ENCODE peak calls at places on chromosomes 3 and 15, in six cellular contexts. Z, X, D, G, I and T are unnamed samples.

GRCh38 chr15:99427668-99428361 is 138.0 kb upstream of the MEF2A start:
- DNase-seq in Z (no peak), X (no peak), D (no peak), G (no peak), I (no peak), T (no peak)

GRCh38 chr3:124928333-124929202 is 6.0 kb downstream of the MUC13 start:
- DNase-seq in Z (peak; percentile 57), X (no peak), D (peak; percentile 78), G (no peak), I (peak; percentile 54), T (peak; percentile 47)

GRCh38 chr15:39583586-39584265 is 2.8 kb downstream of the THBS1 start:
- DNase-seq in Z (no peak), X (no peak), D (peak; percentile 67), G (no peak), I (no peak), T (no peak)

GRCh38 chr3:184388936-184389230 is 9.0 kb downstream of the CHRD start:
- DNase-seq in Z (no peak), X (no peak), D (no peak), G (no peak), I (no peak), T (no peak)

GRCh38 chr3:104642827-104643226 is 723.9 kb upstream of the ALCAM start:
- DNase-seq in Z (peak; percentile 60), X (no peak), D (no peak), G (no peak), I (no peak), T (no peak)

GRCh38 chr3:167876603-167877325 is 141.2 kb downstream of the SERPINI1 start:
- DNase-seq in Z (no peak), X (no peak), D (peak; percentile 75), G (no peak), I (no peak), T (no peak)

GRCh38 chr3:191568206-191568605 is 107.2 kb downstream of the PYDC2 start:
- DNase-seq in Z (no peak), X (no peak), D (no peak), G (no peak), I (no peak), T (no peak)

GRCh38 chr15:78637776-78638435 is 3.1 kb downstream of the CHRNB4 start:
- DNase-seq in Z (no peak), X (no peak), D (no peak), G (peak; percentile 72), I (no peak), T (no peak)

GRCh38 chr3:188421836-188422540 is 268.0 kb downstream of the LPP start:
- DNase-seq in Z (peak; percentile 14), X (no peak), D (no peak), G (no peak), I (no peak), T (no peak)

GRCh38 chr3:23739536-23739935 is 66.2 kb upstream of the UBE2E1 start:
- DNase-seq in Z (no peak), X (no peak), D (peak; percentile 78), G (no peak), I (no peak), T (no peak)

GRCh38 chr15:35211240-35211952 is 126.3 kb upstream of the NANOGP8 start:
- DNase-seq in Z (no peak), X (no peak), D (no peak), G (no peak), I (no peak), T (no peak)

GRCh38 chr3:118817748-118818165 is 216.9 kb downstream of the IGSF11 start:
- DNase-seq in Z (peak; percentile 45), X (peak; percentile 21), D (peak; percentile 69), G (peak; percentile 30), I (peak; percentile 53), T (peak; percentile 42)

GRCh38 chr3:17044844-17045243 is 160.1 kb downstream of the PLCL2 start:
- DNase-seq in Z (no peak), X (no peak), D (no peak), G (no peak), I (no peak), T (no peak)

GRCh38 chr3:114627760-114628159 is 333.9 kb downstream of the TIGIT start:
- DNase-seq in Z (peak; percentile 48), X (no peak), D (no peak), G (no peak), I (no peak), T (no peak)

GRCh38 chr15:68210821-68211655 is 5.9 kb upstream of the CALML4 start:
- DNase-seq in Z (peak; percentile 14), X (no peak), D (no peak), G (peak; percentile 29), I (peak; percentile 61), T (peak; percentile 21)

GRCh38 chr3:49719214-49719884 is at the start of gene AMIGO3:
- DNase-seq in Z (peak; percentile 47), X (no peak), D (no peak), G (peak; percentile 86), I (peak; percentile 87), T (peak; percentile 77)